ENCODE peak calls at places on chromosome 17, in nine cellular contexts. R, A, L, T, N, O, F, W and K are unnamed samples.

GRCh38 chr17:55641559-55642160 is 81.0 kb downstream of the TMEM100 start:
- DNase-seq in R (peak), A (no peak), L (peak), T (peak), N (peak), O (peak), F (peak), W (no peak), K (peak)

GRCh38 chr17:78343099-78343432 is 16.8 kb downstream of the SOCS3 start:
- DNase-seq in R (no peak), A (no peak), L (no peak), T (no peak), N (peak), O (peak), F (peak), W (peak), K (no peak)

GRCh38 chr17:927611-928461 is 51.7 kb downstream of the NXN start:
- DNase-seq in R (no peak), A (no peak), L (peak), T (peak), N (no peak), O (no peak), F (peak), W (peak), K (no peak)

GRCh38 chr17:68061512-68062313 is 26.2 kb downstream of the KPNA2 start:
- DNase-seq in R (no peak), A (no peak), L (no peak), T (no peak), N (peak), O (no peak), F (no peak), W (no peak), K (no peak)

GRCh38 chr17:8698142-8699050 is 46.2 kb downstream of the CCDC42 start:
- DNase-seq in R (no peak), A (no peak), L (peak), T (no peak), N (peak), O (peak), F (peak), W (no peak), K (no peak)

GRCh38 chr17:38628441-38628840 is 22.7 kb upstream of the SRCIN1 start:
- DNase-seq in R (no peak), A (no peak), L (no peak), T (no peak), N (no peak), O (no peak), F (no peak), W (peak), K (no peak)

GRCh38 chr17:41518789-41519449 is at the start of gene KRT15:
- DNase-seq in R (no peak), A (no peak), L (no peak), T (no peak), N (no peak), O (no peak), F (no peak), W (peak), K (peak)

GRCh38 chr17:35968520-35969054 is 12.7 kb downstream of the CCL16 start:
- DNase-seq in R (no peak), A (no peak), L (no peak), T (no peak), N (no peak), O (no peak), F (no peak), W (no peak), K (no peak)

GRCh38 chr17:8837438-8838075 is 29.9 kb downstream of the PIK3R6 start:
- DNase-seq in R (no peak), A (no peak), L (no peak), T (no peak), N (peak), O (no peak), F (no peak), W (peak), K (no peak)

GRCh38 chr17:860805-861204 is 78.7 kb downstream of the MRM3 start:
- DNase-seq in R (no peak), A (no peak), L (no peak), T (no peak), N (no peak), O (no peak), F (no peak), W (no peak), K (no peak)

GRCh38 chr17:42460371-42460770 is 1.7 kb downstream of the ATP6V0A1 start:
- DNase-seq in R (no peak), A (no peak), L (no peak), T (no peak), N (no peak), O (no peak), F (no peak), W (no peak), K (no peak)

GRCh38 chr17:75695830-75696271 is 25.4 kb upstream of the ITGB4 start:
- DNase-seq in R (no peak), A (no peak), L (no peak), T (no peak), N (peak), O (peak), F (no peak), W (no peak), K (no peak)

GRCh38 chr17:30235386-30236296 is at the start of gene SLC6A4:
- DNase-seq in R (no peak), A (no peak), L (no peak), T (peak), N (no peak), O (no peak), F (no peak), W (no peak), K (no peak)

GRCh38 chr17:62892870-62893338 is 73.1 kb upstream of the TANC2 start:
- DNase-seq in R (no peak), A (no peak), L (peak), T (no peak), N (peak), O (no peak), F (peak), W (peak), K (no peak)

GRCh38 chr17:49229805-49230600 is 584 bp downstream of the PHOSPHO1 start:
- DNase-seq in R (no peak), A (no peak), L (no peak), T (no peak), N (no peak), O (peak), F (no peak), W (no peak), K (no peak)

GRCh38 chr17:5413682-5414081 is 5.8 kb downstream of the NUP88 start:
- DNase-seq in R (no peak), A (no peak), L (peak), T (no peak), N (no peak), O (no peak), F (peak), W (peak), K (no peak)

GRCh38 chr17:40331743-40332641 is 23.0 kb downstream of the RARA start:
- DNase-seq in R (no peak), A (no peak), L (no peak), T (no peak), N (peak), O (peak), F (no peak), W (no peak), K (no peak)

GRCh38 chr17:74430706-74431567 is 951 bp upstream of the GPRC5C start:
- DNase-seq in R (no peak), A (no peak), L (no peak), T (peak), N (peak), O (peak), F (peak), W (peak), K (no peak)

GRCh38 chr17:44417553-44417952 is 28.1 kb upstream of the ITGA2B start:
- DNase-seq in R (no peak), A (no peak), L (peak), T (no peak), N (no peak), O (no peak), F (peak), W (peak), K (no peak)
- H3K27ac ChIP-seq in R (no peak), A (no peak), L (peak), T (no peak), N (no peak), O (no peak), F (no peak), W (peak), K (no peak)

GRCh38 chr17:65123757-65124675 is 13.2 kb upstream of the RGS9 start:
- DNase-seq in R (no peak), A (no peak), L (no peak), T (no peak), N (no peak), O (no peak), F (no peak), W (no peak), K (no peak)
- H3K27ac ChIP-seq in R (peak), A (peak), L (peak), T (no peak), N (peak), O (peak), F (peak), W (peak), K (peak)

GRCh38 chr17:27496971-27497370 is 40.7 kb downstream of the KSR1 start:
- DNase-seq in R (no peak), A (no peak), L (no peak), T (no peak), N (no peak), O (no peak), F (no peak), W (no peak), K (no peak)

GRCh38 chr17:27497696-27498095 is 41.4 kb downstream of the KSR1 start:
- DNase-seq in R (no peak), A (no peak), L (no peak), T (no peak), N (no peak), O (no peak), F (no peak), W (peak), K (no peak)

GRCh38 chr17:27502526-27503324 is 46.5 kb downstream of the KSR1 start:
- DNase-seq in R (no peak), A (no peak), L (peak), T (no peak), N (no peak), O (no peak), F (peak), W (no peak), K (no peak)

GRCh38 chr17:27498615-27499316 is 42.5 kb downstream of the KSR1 start:
- DNase-seq in R (no peak), A (no peak), L (no peak), T (no peak), N (no peak), O (no peak), F (no peak), W (no peak), K (no peak)

GRCh38 chr17:27499451-27500265 is 43.4 kb downstream of the KSR1 start:
- DNase-seq in R (no peak), A (no peak), L (no peak), T (no peak), N (no peak), O (no peak), F (no peak), W (no peak), K (no peak)
- H3K27ac ChIP-seq in R (no peak), A (no peak), L (no peak), T (no peak), N (no peak), O (no peak), F (no peak), W (no peak), K (no peak)

GRCh38 chr17:50672831-50673551 is 34.7 kb downstream of the ANKRD40 start:
- DNase-seq in R (no peak), A (no peak), L (no peak), T (no peak), N (peak), O (peak), F (no peak), W (peak), K (no peak)
- H3K27ac ChIP-seq in R (no peak), A (no peak), L (no peak), T (no peak), N (no peak), O (no peak), F (no peak), W (peak), K (no peak)

DNA sequence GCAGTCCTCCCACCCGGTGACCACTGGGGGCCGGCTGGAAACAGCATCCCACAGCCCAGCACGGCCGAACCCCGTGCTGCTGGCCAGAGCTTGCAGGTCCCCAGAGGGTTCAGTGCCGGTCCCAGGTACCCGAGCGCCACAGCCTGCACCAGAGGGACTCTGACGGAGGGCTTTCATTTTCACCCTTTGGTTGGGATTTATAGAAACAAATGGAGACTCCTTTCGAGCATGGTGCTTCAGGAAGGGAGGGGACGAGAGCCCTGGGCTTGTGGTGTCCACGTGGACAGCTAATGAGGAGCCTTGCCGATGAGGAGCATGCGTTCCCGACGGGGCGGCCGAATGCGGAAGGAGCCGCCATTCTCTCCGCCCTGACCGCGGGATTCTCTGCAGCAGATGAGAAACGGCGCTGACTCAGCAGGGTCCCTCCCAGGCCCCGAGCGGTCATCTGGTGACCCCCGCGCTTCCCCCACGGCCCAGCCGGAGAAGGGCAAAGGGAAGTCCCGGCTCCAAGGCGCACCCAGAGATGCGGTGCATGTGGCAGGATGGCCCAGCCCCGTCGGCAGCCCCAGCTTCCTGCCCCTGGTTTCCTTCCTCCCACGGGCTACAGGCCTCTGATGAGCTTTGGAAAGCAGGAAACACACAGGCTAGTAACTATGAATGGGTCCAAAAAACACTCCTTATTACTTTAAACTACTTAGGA is 9.8 kb downstream of the SLC38A10 start:
- DNase-seq in R (peak), A (peak), L (no peak), T (peak), N (peak), O (peak), F (peak), W (no peak), K (peak)
- H3K27ac ChIP-seq in R (peak), A (peak), L (peak), T (no peak), N (peak), O (peak), F (peak), W (peak), K (peak)

DNA sequence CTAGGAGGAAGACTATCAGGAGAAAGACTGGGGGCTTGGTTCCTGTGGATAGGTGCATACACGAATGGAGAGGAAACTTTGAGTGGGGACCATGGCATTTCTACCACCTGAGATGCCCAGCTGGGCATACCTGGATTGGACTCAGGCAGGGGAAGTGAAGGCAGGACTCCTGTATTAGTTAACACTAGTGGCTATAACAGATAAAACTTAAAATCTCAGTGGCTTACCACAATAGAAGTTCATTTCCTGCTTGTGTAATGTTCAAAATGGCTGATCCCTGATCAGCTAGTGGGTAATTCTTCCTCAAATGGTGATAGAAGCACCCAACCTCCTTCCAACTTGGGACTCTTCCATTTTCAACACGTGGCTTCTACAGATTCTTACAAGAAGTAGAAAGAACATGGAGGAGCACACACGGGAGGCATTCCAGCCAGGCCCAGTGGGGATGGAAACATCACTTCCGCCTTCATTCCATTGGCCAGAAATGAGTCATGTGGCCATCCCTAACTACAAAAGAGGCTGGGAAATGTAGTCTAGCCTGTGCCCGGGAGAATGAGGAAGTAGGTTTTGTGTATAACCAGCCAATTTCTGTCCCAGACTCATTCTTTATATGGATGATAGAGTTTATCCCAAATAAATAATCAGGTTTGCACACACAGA is 112.1 kb downstream of the UTP18 start:
- DNase-seq in R (no peak), A (no peak), L (no peak), T (peak), N (no peak), O (no peak), F (peak), W (peak), K (peak)
- H3K27ac ChIP-seq in R (no peak), A (no peak), L (no peak), T (no peak), N (no peak), O (no peak), F (no peak), W (no peak), K (peak)

DNA sequence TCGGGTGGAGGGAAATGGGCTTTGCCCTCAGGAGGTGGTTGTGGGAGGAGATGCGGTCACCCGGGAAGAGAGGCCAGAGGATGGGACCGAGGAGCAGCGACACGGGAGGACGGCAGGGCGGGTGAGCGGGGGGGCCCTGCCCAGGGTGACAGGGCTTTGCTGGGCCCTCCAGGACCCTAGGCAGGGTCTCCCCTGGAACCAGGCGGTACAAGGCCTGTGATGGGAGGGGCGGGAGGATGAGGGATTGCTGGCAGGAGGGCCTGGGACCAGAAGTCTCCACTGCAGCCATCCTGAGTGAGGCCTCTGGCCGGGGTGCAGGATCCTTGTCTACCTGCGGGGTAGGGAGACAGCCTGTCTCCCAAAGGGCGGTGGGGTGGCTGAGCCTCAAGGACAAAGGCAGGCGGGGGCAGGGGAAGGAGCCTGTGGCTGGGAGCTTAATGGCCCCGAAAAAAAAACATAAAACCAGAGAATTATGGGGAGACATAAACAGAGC is 66.9 kb downstream of the SREBF1 start:
- DNase-seq in R (no peak), A (no peak), L (no peak), T (no peak), N (no peak), O (no peak), F (no peak), W (no peak), K (no peak)
- H3K27ac ChIP-seq in R (no peak), A (no peak), L (peak), T (no peak), N (peak), O (peak), F (no peak), W (peak), K (no peak)